ENCODE peak calls at places on chromosomes 13 and 19, in four cellular contexts. N, F, Q and W are unnamed samples.

GRCh38 chr19:51485960-51486359 is 7.6 kb downstream of the CEACAM18 start:
- DNase-seq in Q (no peak), N (no peak), F (no peak), W (no peak)

GRCh38 chr13:45178349-45179142 is 22.3 kb downstream of the KCTD4 start:
- DNase-seq in F (no peak), N (no peak), Q (peak), W (no peak)

GRCh38 chr19:46601318-46602224 is at the start of gene CALM3:
- DNase-seq in Q (no peak), F (no peak), N (no peak), W (no peak)

GRCh38 chr13:112956516-112957294 is 12.3 kb upstream of the MCF2L start:
- DNase-seq in N (no peak), Q (peak), F (no peak), W (no peak)

GRCh38 chr19:39518975-39519374 is 4.0 kb downstream of the SELENOV start:
- DNase-seq in Q (no peak), F (no peak), N (no peak), W (peak)

GRCh38 chr19:4531562-4532165 is 3.4 kb downstream of the PLIN5 start:
- DNase-seq in N (no peak), Q (no peak), F (no peak), W (no peak)

GRCh38 chr13:71218960-71219359 is 648.0 kb downstream of the DACH1 start:
- DNase-seq in F (peak), N (no peak), Q (peak), W (no peak)

GRCh38 chr19:55442372-55443044 is 592 bp downstream of the SHISA7 start:
- DNase-seq in Q (no peak), F (peak), N (no peak), W (peak)

GRCh38 chr19:3060852-3061182 is 1.5 kb downstream of the TLE5 start:
- DNase-seq in F (no peak), Q (no peak), N (no peak), W (no peak)

GRCh38 chr13:26847281-26847680 is 86.7 kb upstream of the GPR12 start:
- DNase-seq in F (peak), N (no peak), Q (no peak), W (no peak)

GRCh38 chr19:11881151-11881800 is 6.3 kb upstream of the ZNF69 start:
- DNase-seq in Q (peak), N (peak), F (peak), W (peak)

GRCh38 chr13:45300190-45300985 is 40.6 kb downstream of the TPT1 start:
- DNase-seq in Q (no peak), N (no peak), F (no peak), W (no peak)

GRCh38 chr13:83378901-83379300 is 503.4 kb downstream of the SLITRK1 start:
- DNase-seq in F (no peak), Q (no peak), N (no peak), W (no peak)

GRCh38 chr13:51772781-51773180 is 31.2 kb downstream of the DHRS12 start:
- DNase-seq in N (no peak), F (no peak), Q (no peak), W (no peak)

GRCh38 chr13:104592127-104592526 is 1525.9 kb upstream of the SLC10A2 start:
- DNase-seq in F (no peak), Q (no peak), N (no peak), W (no peak)

GRCh38 chr13:26502826-26503225 is 54.7 kb upstream of the WASF3 start:
- DNase-seq in N (no peak), F (no peak), Q (no peak), W (no peak)

GRCh38 chr13:18936104-18936503 is 245.5 kb downstream of the TUBA3C start:
- DNase-seq in F (no peak), N (no peak), Q (no peak), W (no peak)

GRCh38 chr19:3398114-3398899 is 31.9 kb downstream of the NFIC start:
- DNase-seq in Q (peak), N (no peak), F (peak), W (no peak)

GRCh38 chr13:28355822-28356371 is 139.0 kb downstream of the FLT1 start:
- DNase-seq in N (no peak), F (no peak), Q (no peak), W (peak)

GRCh38 chr19:9323557-9323918 is 441 bp upstream of the ZNF559 start:
- DNase-seq in N (peak), F (peak), Q (peak), W (peak)

GRCh38 chr13:94192576-94192975 is 286.9 kb downstream of the DCT start:
- DNase-seq in N (no peak), Q (peak), F (peak), W (no peak)

GRCh38 chr19:28486934-28487333 is 726.0 kb downstream of the UQCRFS1 start:
- DNase-seq in F (no peak), N (no peak), Q (no peak), W (no peak)

GRCh38 chr19:1856345-1856697 is 7.1 kb downstream of the KLF16 start:
- DNase-seq in F (no peak), Q (no peak), N (no peak), W (peak)

GRCh38 chr13:35630551-35631275 is 154.2 kb upstream of the MAB21L1 start:
- DNase-seq in Q (peak), F (peak), N (no peak), W (peak)

GRCh38 chr19:5141278-5141925 is 172.5 kb downstream of the KDM4B start:
- DNase-seq in F (no peak), N (no peak), Q (no peak), W (no peak)

GRCh38 chr19:10339380-10339960 is at the start of gene ICAM3:
- DNase-seq in N (peak), F (no peak), Q (no peak), W (no peak)

DNA sequence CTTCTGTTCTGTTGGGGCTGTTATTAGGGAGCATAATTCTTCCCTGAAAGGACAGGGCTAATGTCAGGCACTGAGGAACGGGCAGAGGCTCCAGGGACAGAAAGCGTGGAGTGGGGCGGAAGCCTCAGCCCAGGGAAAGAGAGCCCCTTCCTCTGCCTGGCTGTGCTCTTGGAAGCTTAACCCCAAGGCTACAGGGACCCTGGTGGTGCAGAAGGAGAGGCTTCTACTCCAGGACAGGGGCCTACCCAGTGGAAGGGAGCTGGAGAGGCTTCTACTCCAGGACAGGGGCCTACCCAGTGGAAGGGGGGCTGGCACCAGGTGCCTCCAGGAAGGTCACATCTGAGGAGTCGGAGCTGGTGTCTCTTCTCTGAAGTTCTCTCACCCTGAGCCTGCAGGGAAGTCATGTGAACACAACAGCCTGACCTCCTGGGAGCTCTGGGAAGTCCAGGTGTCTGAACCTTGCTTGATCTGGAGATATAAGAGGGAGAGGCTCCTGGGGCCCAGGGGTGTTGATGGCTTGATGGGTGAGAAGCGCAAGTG is 159.5 kb upstream of the SOX1 start:
- DNase-seq in Q (no peak), N (no peak), F (peak), W (no peak)
- TF ChIP-seq TCF7 in Q (no peak), N (no peak), F (no peak), W (no peak)

DNA sequence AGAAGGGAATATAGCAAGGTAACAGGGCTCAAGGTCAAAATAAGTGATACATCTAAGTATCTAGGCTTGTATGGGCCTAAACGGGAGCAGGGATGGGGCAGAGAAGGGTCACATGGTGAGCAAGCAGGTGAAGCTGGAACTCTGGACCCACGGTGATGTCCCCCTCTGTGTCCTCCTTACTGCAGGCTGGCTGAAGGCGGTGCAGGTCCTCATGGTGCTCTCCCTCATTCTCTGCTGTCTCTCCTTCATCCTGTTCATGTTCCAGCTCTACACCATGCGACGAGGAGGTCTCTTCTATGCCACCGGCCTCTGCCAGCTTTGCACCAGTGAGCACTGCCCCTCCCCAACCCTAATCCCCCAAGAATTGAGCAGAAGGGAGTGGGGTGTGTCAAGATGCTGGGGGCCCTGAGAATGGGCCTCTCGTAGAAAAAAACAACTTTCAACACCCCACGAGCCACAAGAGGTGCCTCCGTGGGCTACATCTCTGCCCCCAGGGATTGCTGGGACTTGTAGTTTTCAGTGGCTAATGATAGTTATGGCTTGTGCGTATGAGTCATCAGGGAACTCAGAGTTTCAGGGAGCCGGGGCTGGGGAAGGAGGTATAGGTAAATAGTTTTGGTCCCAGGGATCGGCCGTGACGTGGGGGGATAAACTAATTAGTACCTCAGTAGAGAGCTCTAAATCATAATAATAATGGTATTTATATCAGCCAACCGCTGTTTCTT is 4.0 kb downstream of the EMP3 start:
- DNase-seq in Q (no peak), N (peak), F (peak), W (peak)
- TF ChIP-seq TCF7 in Q (no peak), N (no peak), F (no peak), W (no peak)

DNA sequence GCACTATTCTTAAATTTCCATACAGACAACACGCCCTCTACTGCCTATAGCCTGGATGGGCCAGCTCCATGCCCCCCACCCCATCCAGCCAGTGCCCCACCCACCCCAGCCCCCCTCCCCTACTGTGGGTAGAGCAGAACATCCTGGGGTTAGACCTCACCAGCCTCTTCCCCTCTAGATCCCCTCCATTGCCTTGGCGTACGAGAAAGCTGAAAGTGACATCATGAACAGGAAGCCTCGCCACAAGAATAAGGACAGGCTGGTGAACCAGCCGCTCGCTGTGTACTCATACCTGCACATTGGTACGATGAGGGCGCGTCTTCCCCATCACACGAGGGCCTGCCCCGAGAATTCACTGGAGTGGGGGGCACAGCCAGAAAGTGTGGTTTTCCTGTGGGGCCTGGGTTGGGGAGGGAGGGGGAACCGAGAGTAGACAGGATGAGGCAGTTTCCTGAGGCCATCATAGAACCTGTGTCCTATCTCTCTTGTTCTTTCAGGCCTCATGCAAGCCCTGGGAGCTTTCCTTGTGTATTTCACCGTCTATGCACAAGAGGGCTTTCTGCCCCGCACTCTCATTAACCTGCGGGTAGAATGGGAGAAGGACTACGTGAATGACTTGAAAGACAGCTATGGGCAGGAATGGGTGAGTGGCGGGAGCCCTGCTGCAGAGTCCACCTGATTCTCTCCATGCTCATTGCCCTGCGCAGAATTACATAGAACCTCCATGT is 29.1 kb downstream of the ATP12A start:
- DNase-seq in N (no peak), F (no peak), Q (no peak), W (no peak)
- TF ChIP-seq TCF7 in N (no peak), F (no peak), Q (no peak), W (no peak)

GRCh38 chr19:18291590-18292459 is 10.4 kb upstream of the JUND start:
- DNase-seq in F (peak), N (no peak), Q (peak), W (peak)

GRCh38 chr19:18289471-18290066 is 8.1 kb upstream of the JUND start:
- DNase-seq in Q (no peak), F (no peak), N (no peak), W (no peak)

GRCh38 chr19:18292460-18292809 is 11.0 kb upstream of the JUND start:
- DNase-seq in Q (no peak), F (peak), N (no peak), W (no peak)

GRCh38 chr19:18291019-18291524 is 9.7 kb upstream of the JUND start:
- DNase-seq in Q (no peak), N (no peak), F (no peak), W (no peak)

GRCh38 chr19:18290250-18291018 is 9.0 kb upstream of the JUND start:
- DNase-seq in F (no peak), Q (no peak), N (peak), W (no peak)
- TF ChIP-seq TCF7 in F (no peak), Q (no peak), N (no peak), W (no peak)

GRCh38 chr19:41159861-41160260 is 33.2 kb upstream of the CYP2S1 start:
- DNase-seq in F (no peak), N (no peak), Q (peak), W (no peak)

GRCh38 chr19:41154060-41154459 is 39.0 kb upstream of the CYP2S1 start:
- DNase-seq in N (no peak), F (no peak), Q (no peak), W (no peak)

GRCh38 chr19:41161903-41162302 is 31.1 kb upstream of the CYP2S1 start:
- DNase-seq in N (no peak), Q (no peak), F (peak), W (no peak)

GRCh38 chr19:41156207-41156606 is 36.8 kb upstream of the CYP2S1 start:
- DNase-seq in Q (no peak), F (no peak), N (no peak), W (no peak)
- TF ChIP-seq TCF7 in Q (no peak), F (no peak), N (no peak), W (no peak)

GRCh38 chr13:100523994-100524393 is 64.6 kb downstream of the GGACT start:
- DNase-seq in Q (no peak), N (no peak), F (no peak), W (no peak)
- TF ChIP-seq TCF7 in Q (no peak), N (no peak), F (no peak), W (no peak)

GRCh38 chr19:58277748-58278147 is 1.0 kb upstream of the ZNF8 start:
- DNase-seq in Q (no peak), N (no peak), F (no peak), W (no peak)
- TF ChIP-seq TCF7 in Q (no peak), N (no peak), F (no peak), W (no peak)

GRCh38 chr13:49444517-49445395 is 682 bp downstream of the SETDB2 start:
- DNase-seq in F (no peak), Q (peak), N (peak), W (no peak)
- TF ChIP-seq TCF7 in F (no peak), Q (no peak), N (no peak), W (no peak)